ENCODE peak calls at places on chromosomes 3 and 15, in seven cellular contexts. X is adrenal gland, P is SK-N-SH, Y is A549, W is transverse colon, S is AG04450, C is lower lobe of right lung. U is an unnamed sample. For H3K9me3, the result is how much of the 10 kb centered on the place peaks cover.

GRCh38 chr3:127448161-127448561 is 142.4 kb downstream of the TPRA1 start:
- DNase-seq in X (peak), P (peak), Y (no peak), W (no peak), S (no peak), C (no peak), U (no peak)

GRCh38 chr15:71559616-71560015 is 250.7 kb upstream of the NR2E3 start:
- DNase-seq in X (no peak), P (no peak), Y (no peak), W (no peak), S (no peak), C (no peak), U (no peak)

GRCh38 chr3:15631426-15632211 is 30.1 kb downstream of the BTD start:
- DNase-seq in X (no peak), P (no peak), Y (no peak), W (no peak), S (no peak), C (no peak), U (no peak)

GRCh38 chr15:63347074-63347859 is 34.4 kb downstream of the CA12 start:
- DNase-seq in X (no peak), P (peak), Y (no peak), W (no peak), S (no peak), C (no peak), U (no peak)

GRCh38 chr15:89768071-89768500 is 8.0 kb upstream of the MESP2 start:
- DNase-seq in X (no peak), P (no peak), Y (no peak), W (peak), S (no peak), C (no peak), U (no peak)

GRCh38 chr3:126567696-126568438 is 9.1 kb upstream of the C3orf22 start:
- DNase-seq in X (no peak), P (peak), Y (peak), W (no peak), S (no peak), C (no peak), U (no peak)

GRCh38 chr3:11919390-11919789 is 72.7 kb upstream of the TAMM41 start:
- DNase-seq in X (no peak), P (no peak), Y (no peak), W (no peak), S (no peak), C (no peak), U (no peak)

GRCh38 chr3:114043205-114043604 is 13.1 kb downstream of the CCDC191 start:
- DNase-seq in X (no peak), P (no peak), Y (no peak), W (no peak), S (no peak), C (no peak), U (no peak)

GRCh38 chr15:84887928-84888327 is 3.5 kb downstream of the SLC28A1 start:
- DNase-seq in X (no peak), P (no peak), Y (no peak), W (no peak), S (no peak), C (no peak), U (no peak)

GRCh38 chr3:16318216-16318615 is 53.2 kb downstream of the OXNAD1 start:
- DNase-seq in X (no peak), P (no peak), Y (no peak), W (no peak), S (peak), C (no peak), U (no peak)

GRCh38 chr3:183392166-183393034 is 36.0 kb downstream of the MCF2L2 start:
- DNase-seq in X (peak), P (no peak), Y (no peak), W (no peak), S (no peak), C (no peak), U (no peak)

GRCh38 chr15:60396964-60397771 is 618 bp downstream of the ANXA2 start:
- DNase-seq in X (peak), P (peak), Y (peak), W (peak), S (no peak), C (peak), U (peak)

GRCh38 chr3:142152349-142152748 is 3.0 kb upstream of the TFDP2 start:
- DNase-seq in X (no peak), P (peak), Y (no peak), W (no peak), S (no peak), C (no peak), U (no peak)

GRCh38 chr3:46460051-46460450 is 4.7 kb downstream of the LTF start:
- DNase-seq in X (no peak), P (no peak), Y (no peak), W (no peak), S (no peak), C (no peak), U (no peak)

GRCh38 chr15:79339588-79340314 is 28.8 kb downstream of the TMED3 start:
- DNase-seq in X (no peak), P (peak), Y (peak), W (no peak), S (peak), C (no peak), U (no peak)

GRCh38 chr3:17422636-17423035 is 319.8 kb downstream of the TBC1D5 start:
- DNase-seq in X (no peak), P (no peak), Y (no peak), W (no peak), S (no peak), C (no peak), U (no peak)

GRCh38 chr15:34739346-34739745 is 15.5 kb downstream of the GJD2 start:
- DNase-seq in X (no peak), P (no peak), Y (no peak), W (no peak), S (no peak), C (no peak), U (no peak)

GRCh38 chr15:89803941-89804800 is 10.5 kb downstream of the ANPEP start:
- DNase-seq in X (no peak), P (no peak), Y (no peak), W (no peak), S (no peak), C (peak), U (peak)

GRCh38 chr3:29447946-29448632 is 167.2 kb downstream of the RBMS3 start:
- DNase-seq in X (no peak), P (no peak), Y (no peak), W (no peak), S (no peak), C (no peak), U (no peak)

GRCh38 chr3:25396686-25397085 is 31.4 kb upstream of the RARB start:
- DNase-seq in X (no peak), P (no peak), Y (no peak), W (no peak), S (no peak), C (no peak), U (no peak)

GRCh38 chr3:133967992-133968892 is 61.5 kb downstream of the SLCO2A1 start:
- DNase-seq in X (no peak), P (no peak), Y (no peak), W (no peak), S (no peak), C (no peak), U (no peak)

GRCh38 chr3:58497074-58497473 is 5.2 kb downstream of the KCTD6 start:
- DNase-seq in X (no peak), P (no peak), Y (no peak), W (no peak), S (no peak), C (no peak), U (no peak)

GRCh38 chr15:52124270-52124878 is 11.8 kb upstream of the BCL2L10 start:
- DNase-seq in X (peak), P (no peak), Y (no peak), W (no peak), S (no peak), C (no peak), U (no peak)

GRCh38 chr3:42936157-42936981 is 30.4 kb downstream of the ZNF662 start:
- DNase-seq in X (peak), P (no peak), Y (no peak), W (peak), S (peak), C (peak), U (no peak)

GRCh38 chr15:22263738-22264137 is 183.4 kb downstream of the OR4M2 start:
- DNase-seq in X (no peak), P (no peak), Y (no peak), W (no peak), S (no peak), C (no peak), U (peak)
- H3K9me3 ChIP-seq in X (under half), P (under half), Y (under half), W (under half), S (half or more), C (under half), U (under half)

DNA sequence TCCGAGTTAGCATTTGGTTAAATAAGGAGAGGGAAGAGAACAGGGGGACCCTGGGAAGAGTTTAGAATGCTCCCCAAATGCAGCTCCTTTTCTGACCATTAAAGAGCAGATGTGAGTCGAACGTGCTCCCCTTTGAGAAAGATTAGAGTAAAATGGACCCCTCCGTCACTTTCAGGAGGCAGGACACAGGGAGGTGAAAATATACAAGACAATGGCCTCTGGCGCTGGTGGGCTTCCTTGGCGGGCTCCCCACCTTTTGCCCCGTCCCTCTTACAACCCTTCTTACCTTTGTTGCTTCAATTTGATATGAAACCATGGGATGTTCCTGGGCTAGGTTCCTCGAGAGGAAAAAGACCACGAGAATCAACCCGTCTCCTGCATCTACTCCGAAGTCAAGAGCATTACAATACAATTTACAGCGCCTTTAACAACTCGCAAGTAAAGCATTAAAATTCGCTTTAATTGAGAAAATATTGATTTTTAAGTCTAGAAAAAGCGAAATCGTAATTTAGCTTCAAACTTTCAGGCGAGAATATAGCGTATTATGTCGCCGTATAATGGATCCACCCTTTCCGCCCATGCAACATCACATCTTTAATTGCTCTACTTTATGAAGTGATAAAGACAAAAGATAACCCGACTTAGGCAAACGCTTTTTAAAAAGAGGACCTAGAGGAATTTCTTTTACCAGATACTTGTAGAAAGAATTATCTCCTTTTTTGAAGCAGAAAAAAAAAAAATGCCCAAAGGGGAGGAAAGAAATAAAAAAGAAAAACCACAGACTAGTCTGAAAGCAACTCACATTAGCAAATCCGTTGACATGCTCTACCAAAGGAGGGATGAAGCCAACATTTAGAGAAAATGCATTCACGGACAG is 214.0 kb downstream of the MEIS2 start:
- DNase-seq in X (no peak), P (no peak), Y (no peak), W (no peak), S (no peak), C (no peak), U (no peak)
- H3K4me3 ChIP-seq in X (no peak), P (no peak), Y (no peak), W (no peak), S (no peak), C (no peak), U (no peak)

GRCh38 chr15:62270216-62270921 is 105.3 kb upstream of the C2CD4B start:
- DNase-seq in X (no peak), P (no peak), Y (no peak), W (no peak), S (no peak), C (no peak), U (no peak)
- H3K9me3 ChIP-seq in X (under half), P (under half), Y (under half), W (under half), S (under half), C (under half), U (under half)

GRCh38 chr15:73964736-73965093 is 27.4 kb downstream of the STOML1 start:
- DNase-seq in X (peak), P (peak), Y (peak), W (peak), S (peak), C (peak), U (peak)
- H3K4me3 ChIP-seq in X (no peak), P (peak), Y (no peak), W (no peak), S (no peak), C (no peak), U (no peak)

GRCh38 chr15:25137013-25137412 is 182.2 kb downstream of the SNRPN start:
- DNase-seq in X (no peak), P (no peak), Y (no peak), W (no peak), S (no peak), C (no peak), U (no peak)
- H3K9me3 ChIP-seq in X (under half), P (under half), Y (under half), W (under half), S (under half), C (under half), U (under half)

GRCh38 chr15:31352283-31352880 is 25.7 kb downstream of the KLF13 start:
- DNase-seq in X (no peak), P (peak), Y (no peak), W (peak), S (no peak), C (peak), U (peak)
- H3K4me3 ChIP-seq in X (no peak), P (no peak), Y (no peak), W (no peak), S (no peak), C (no peak), U (no peak)

GRCh38 chr3:8486945-8487344 is 14.7 kb upstream of the LMCD1 start:
- DNase-seq in X (no peak), P (no peak), Y (no peak), W (no peak), S (no peak), C (no peak), U (no peak)
- H3K9me3 ChIP-seq in X (under half), P (under half), Y (under half), W (under half), S (under half), C (under half), U (under half)

GRCh38 chr15:58771621-58772235 is 626 bp downstream of the MINDY2 start:
- DNase-seq in X (peak), P (no peak), Y (peak), W (peak), S (no peak), C (peak), U (no peak)
- H3K4me3 ChIP-seq in X (peak), P (peak), Y (peak), W (peak), S (peak), C (peak), U (peak)

GRCh38 chr3:33977227-33977626 is 178.8 kb downstream of the PDCD6IP start:
- DNase-seq in X (no peak), P (no peak), Y (no peak), W (no peak), S (no peak), C (no peak), U (no peak)
- H3K9me3 ChIP-seq in X (under half), P (under half), Y (under half), W (under half), S (under half), C (under half), U (under half)

GRCh38 chr15:81183403-81183760 is 13.3 kb upstream of the IL16 start:
- DNase-seq in X (no peak), P (no peak), Y (no peak), W (no peak), S (no peak), C (no peak), U (no peak)

GRCh38 chr15:81181220-81181619 is 15.5 kb upstream of the IL16 start:
- DNase-seq in X (no peak), P (no peak), Y (no peak), W (no peak), S (no peak), C (no peak), U (no peak)

GRCh38 chr15:81184188-81184587 is 12.5 kb upstream of the IL16 start:
- DNase-seq in X (no peak), P (no peak), Y (no peak), W (no peak), S (no peak), C (peak), U (no peak)

GRCh38 chr15:81182746-81183402 is 13.8 kb upstream of the IL16 start:
- DNase-seq in X (no peak), P (no peak), Y (no peak), W (no peak), S (no peak), C (no peak), U (no peak)

GRCh38 chr15:81182031-81182745 is 14.5 kb upstream of the IL16 start:
- DNase-seq in X (no peak), P (no peak), Y (no peak), W (no peak), S (no peak), C (no peak), U (no peak)
- H3K4me3 ChIP-seq in X (no peak), P (no peak), Y (no peak), W (no peak), S (peak), C (peak), U (no peak)

U was measured in right lobe of liver.